ENCODE peak calls at places on chromosomes 2 and 18, in seven cellular contexts. One of them, this sample, is unnamed.

GRCh38 chr2:62189196-62189595 is 6.7 kb upstream of the B3GNT2 start:
- DNase-seq in stomach: no peak
- DNase-seq in transverse colon: no peak
- DNase-seq in HepG2: no peak
- DNase-seq in prostate gland: no peak
- DNase-seq in Panc1: no peak
- DNase-seq in HL-60: no peak
- DNase-seq in this sample: no peak

GRCh38 chr2:238240761-238241711 is 1.2 kb upstream of the HES6 start:
- DNase-seq in prostate gland: peak
- DNase-seq in HL-60: no peak
- DNase-seq in HepG2: no peak
- DNase-seq in Panc1: no peak
- DNase-seq in stomach: peak
- DNase-seq in transverse colon: peak
- DNase-seq in this sample: peak

GRCh38 chr2:70902067-70902442 is 33.6 kb upstream of the ATP6V1B1 start:
- DNase-seq in HL-60: no peak
- DNase-seq in Panc1: no peak
- DNase-seq in HepG2: peak
- DNase-seq in transverse colon: no peak
- DNase-seq in prostate gland: no peak
- DNase-seq in stomach: no peak
- DNase-seq in this sample: no peak

GRCh38 chr2:151374426-151374825 is 17.0 kb downstream of the TNFAIP6 start:
- DNase-seq in stomach: no peak
- DNase-seq in transverse colon: no peak
- DNase-seq in Panc1: no peak
- DNase-seq in HL-60: peak
- DNase-seq in HepG2: no peak
- DNase-seq in prostate gland: no peak
- DNase-seq in this sample: no peak

GRCh38 chr2:231711677-231712461 is 3.5 kb downstream of the PTMA start:
- DNase-seq in transverse colon: peak
- DNase-seq in HL-60: no peak
- DNase-seq in prostate gland: no peak
- DNase-seq in HepG2: no peak
- DNase-seq in stomach: no peak
- DNase-seq in Panc1: no peak
- DNase-seq in this sample: no peak

GRCh38 chr2:218733615-218734021 is 23.0 kb downstream of the TTLL4 start:
- DNase-seq in Panc1: no peak
- DNase-seq in HL-60: peak
- DNase-seq in stomach: peak
- DNase-seq in transverse colon: peak
- DNase-seq in HepG2: peak
- DNase-seq in prostate gland: no peak
- DNase-seq in this sample: peak

GRCh38 chr2:122368576-122369243 is 613.3 kb downstream of the TSN start:
- DNase-seq in transverse colon: no peak
- DNase-seq in Panc1: no peak
- DNase-seq in prostate gland: no peak
- DNase-seq in stomach: no peak
- DNase-seq in HepG2: no peak
- DNase-seq in HL-60: no peak
- DNase-seq in this sample: no peak

GRCh38 chr2:119028327-119029174 is 86.6 kb downstream of the MARCO start:
- DNase-seq in stomach: peak
- DNase-seq in HL-60: no peak
- DNase-seq in Panc1: peak
- DNase-seq in prostate gland: peak
- DNase-seq in HepG2: peak
- DNase-seq in transverse colon: peak
- DNase-seq in this sample: no peak

GRCh38 chr2:198991431-198991830 is 466.3 kb downstream of the SATB2 start:
- DNase-seq in transverse colon: no peak
- DNase-seq in prostate gland: no peak
- DNase-seq in HepG2: no peak
- DNase-seq in HL-60: no peak
- DNase-seq in Panc1: no peak
- DNase-seq in stomach: no peak
- DNase-seq in this sample: no peak

GRCh38 chr2:128474014-128474961 is 155.6 kb upstream of the HS6ST1 start:
- DNase-seq in transverse colon: no peak
- DNase-seq in stomach: no peak
- DNase-seq in prostate gland: no peak
- DNase-seq in HepG2: no peak
- DNase-seq in HL-60: no peak
- DNase-seq in Panc1: no peak
- DNase-seq in this sample: no peak

GRCh38 chr2:241010531-241011295 is 12.3 kb downstream of the SNED1 start:
- DNase-seq in prostate gland: peak
- DNase-seq in stomach: no peak
- DNase-seq in HL-60: no peak
- DNase-seq in transverse colon: no peak
- DNase-seq in Panc1: no peak
- DNase-seq in HepG2: no peak
- DNase-seq in this sample: peak

GRCh38 chr18:75840131-75840530 is 412.6 kb upstream of the SMIM21 start:
- DNase-seq in transverse colon: no peak
- DNase-seq in stomach: no peak
- DNase-seq in HL-60: no peak
- DNase-seq in prostate gland: no peak
- DNase-seq in HepG2: no peak
- DNase-seq in Panc1: no peak
- DNase-seq in this sample: no peak

GRCh38 chr2:180328795-180329422 is 321.8 kb upstream of the CWC22 start:
- DNase-seq in HL-60: no peak
- DNase-seq in prostate gland: no peak
- DNase-seq in stomach: no peak
- DNase-seq in Panc1: no peak
- DNase-seq in HepG2: no peak
- DNase-seq in transverse colon: no peak
- DNase-seq in this sample: no peak

GRCh38 chr18:53796042-53796729 is 428.3 kb downstream of the MBD2 start:
- DNase-seq in prostate gland: no peak
- DNase-seq in Panc1: no peak
- DNase-seq in HL-60: peak
- DNase-seq in HepG2: peak
- DNase-seq in transverse colon: no peak
- DNase-seq in stomach: no peak
- DNase-seq in this sample: no peak

GRCh38 chr18:6021341-6022088 is 126.2 kb upstream of the TMEM200C start:
- DNase-seq in prostate gland: no peak
- DNase-seq in stomach: no peak
- DNase-seq in HepG2: no peak
- DNase-seq in transverse colon: no peak
- DNase-seq in HL-60: peak
- DNase-seq in Panc1: no peak
- DNase-seq in this sample: no peak

GRCh38 chr18:3493501-3494244 is 43.7 kb downstream of the TGIF1 start:
- DNase-seq in stomach: no peak
- DNase-seq in prostate gland: no peak
- DNase-seq in HL-60: no peak
- DNase-seq in Panc1: no peak
- DNase-seq in transverse colon: no peak
- DNase-seq in HepG2: no peak
- DNase-seq in this sample: no peak

GRCh38 chr2:215874418-215874817 is 138.9 kb downstream of the MREG start:
- DNase-seq in prostate gland: no peak
- DNase-seq in Panc1: no peak
- DNase-seq in HL-60: no peak
- DNase-seq in HepG2: no peak
- DNase-seq in stomach: no peak
- DNase-seq in transverse colon: no peak
- DNase-seq in this sample: no peak

GRCh38 chr2:148828941-148829340 is 46.1 kb upstream of the KIF5C start:
- DNase-seq in transverse colon: no peak
- DNase-seq in stomach: no peak
- DNase-seq in prostate gland: no peak
- DNase-seq in Panc1: no peak
- DNase-seq in HepG2: no peak
- DNase-seq in HL-60: no peak
- DNase-seq in this sample: no peak

GRCh38 chr2:51795248-51795888 is 763.4 kb upstream of the NRXN1 start:
- DNase-seq in stomach: no peak
- DNase-seq in transverse colon: peak
- DNase-seq in HL-60: no peak
- DNase-seq in prostate gland: no peak
- DNase-seq in Panc1: no peak
- DNase-seq in HepG2: peak
- DNase-seq in this sample: no peak

GRCh38 chr2:27664245-27664574 is 521 bp downstream of the SLC4A1AP start:
- DNase-seq in HepG2: no peak
- DNase-seq in stomach: no peak
- DNase-seq in HL-60: no peak
- DNase-seq in transverse colon: no peak
- DNase-seq in Panc1: no peak
- DNase-seq in prostate gland: no peak
- DNase-seq in this sample: no peak
- H3K4me3 ChIP-seq in HepG2: peak
- H3K4me3 ChIP-seq in stomach: peak
- H3K4me3 ChIP-seq in HL-60: peak
- H3K4me3 ChIP-seq in transverse colon: peak
- H3K4me3 ChIP-seq in Panc1: peak
- H3K4me3 ChIP-seq in prostate gland: peak
- H3K4me3 ChIP-seq in this sample: peak

DNA sequence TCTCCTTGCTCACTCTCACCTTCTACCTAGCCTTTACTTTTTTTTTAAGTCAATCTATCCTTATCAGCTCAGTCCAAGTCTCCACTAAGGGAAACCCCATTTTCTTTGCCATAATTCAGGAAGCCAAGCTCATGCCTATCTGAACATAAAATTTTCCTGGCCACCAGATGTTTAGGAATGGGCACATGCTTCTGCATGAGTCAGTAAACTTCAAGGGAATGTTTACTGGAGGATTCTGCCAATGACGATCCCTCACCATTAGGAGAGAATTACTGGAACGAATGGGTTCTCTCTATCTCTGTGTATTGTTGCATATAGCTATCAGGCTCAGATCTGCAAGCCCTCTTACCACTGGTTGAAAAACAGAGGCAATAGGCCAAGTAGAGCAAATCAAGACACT is 731.7 kb upstream of the ZNF804A start:
- DNase-seq in HL-60: no peak
- DNase-seq in transverse colon: no peak
- DNase-seq in prostate gland: no peak
- DNase-seq in stomach: no peak
- DNase-seq in HepG2: no peak
- DNase-seq in Panc1: no peak
- DNase-seq in this sample: no peak
- TF ChIP-seq CTCF in HL-60: no peak
- TF ChIP-seq CTCF in transverse colon: no peak
- TF ChIP-seq CTCF in prostate gland: no peak
- TF ChIP-seq CTCF in stomach: no peak
- TF ChIP-seq CTCF in HepG2: no peak
- TF ChIP-seq CTCF in Panc1: no peak
- TF ChIP-seq CTCF in this sample: no peak

DNA sequence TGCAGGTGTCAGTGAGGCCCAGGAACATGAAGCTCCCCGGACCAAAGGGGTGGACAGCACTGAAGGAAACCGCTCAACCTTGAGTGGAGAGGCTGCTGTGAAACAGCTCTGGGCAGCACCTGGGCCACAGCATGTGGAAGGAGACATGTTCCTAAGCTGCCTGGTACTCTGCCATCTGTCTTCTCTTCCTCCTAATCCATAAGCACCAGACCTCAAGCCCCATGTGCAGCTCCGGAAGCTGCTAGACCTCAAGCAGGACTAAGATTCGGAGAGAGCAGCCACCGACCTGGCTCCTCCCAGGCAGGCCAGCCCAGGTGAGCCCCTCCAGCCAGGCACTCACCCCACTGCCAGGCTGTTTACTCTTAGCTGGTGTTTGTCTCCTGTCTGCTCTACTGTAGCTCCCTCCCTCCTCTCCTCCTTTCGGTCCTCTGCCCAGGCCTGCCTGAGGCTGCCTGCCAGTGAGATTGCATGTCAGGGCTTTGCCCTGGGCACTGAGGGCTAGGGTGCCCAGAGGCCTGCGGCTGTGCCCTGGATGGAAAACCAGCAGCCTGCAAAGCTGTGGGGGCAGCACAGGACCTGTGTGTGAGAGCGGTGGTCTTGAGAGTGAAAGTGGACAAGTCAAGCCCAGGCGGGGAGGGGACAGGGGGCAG is 53.7 kb downstream of the BCL11A start:
- DNase-seq in prostate gland: peak
- DNase-seq in transverse colon: no peak
- DNase-seq in stomach: no peak
- DNase-seq in HL-60: no peak
- DNase-seq in HepG2: no peak
- DNase-seq in Panc1: no peak
- DNase-seq in this sample: no peak
- TF ChIP-seq POLR2AphosphoS5 in prostate gland: peak
- TF ChIP-seq POLR2AphosphoS5 in transverse colon: no peak
- TF ChIP-seq POLR2AphosphoS5 in stomach: no peak
- TF ChIP-seq POLR2AphosphoS5 in HL-60: no peak
- TF ChIP-seq POLR2AphosphoS5 in HepG2: no peak
- TF ChIP-seq POLR2AphosphoS5 in Panc1: no peak
- TF ChIP-seq POLR2AphosphoS5 in this sample: no peak

GRCh38 chr18:35658112-35658511 is 76.6 kb downstream of the GALNT1 start:
- DNase-seq in Panc1: no peak
- DNase-seq in transverse colon: no peak
- DNase-seq in HL-60: no peak
- DNase-seq in prostate gland: no peak
- DNase-seq in HepG2: no peak
- DNase-seq in stomach: no peak
- DNase-seq in this sample: no peak

GRCh38 chr18:35661483-35662146 is 80.1 kb downstream of the GALNT1 start:
- DNase-seq in prostate gland: no peak
- DNase-seq in Panc1: no peak
- DNase-seq in stomach: no peak
- DNase-seq in HepG2: peak
- DNase-seq in transverse colon: no peak
- DNase-seq in HL-60: no peak
- DNase-seq in this sample: no peak

GRCh38 chr18:35662293-35663062 is 80.9 kb downstream of the GALNT1 start:
- DNase-seq in HepG2: no peak
- DNase-seq in Panc1: no peak
- DNase-seq in transverse colon: no peak
- DNase-seq in stomach: no peak
- DNase-seq in prostate gland: no peak
- DNase-seq in HL-60: no peak
- DNase-seq in this sample: no peak
- H3K4me3 ChIP-seq in HepG2: no peak
- H3K4me3 ChIP-seq in Panc1: no peak
- H3K4me3 ChIP-seq in transverse colon: no peak
- H3K4me3 ChIP-seq in stomach: no peak
- H3K4me3 ChIP-seq in prostate gland: no peak
- H3K4me3 ChIP-seq in HL-60: no peak
- H3K4me3 ChIP-seq in this sample: no peak